ENCODE peak calls at places on chromosomes 13 and 19, in five cellular contexts. W is adipocyte, R is fibroblast of the conjunctiva, Z is NCI-H1092 treated with DMSO at 0.1 percent for 48 hours, P is LHCN-M2. N is an unnamed sample.

GRCh38 chr13:92414851-92415250 is 811.8 kb upstream of the GPC6 start:
- DNase-seq in W (no peak), R (no peak), P (no peak), Z (no peak), N (no peak)

GRCh38 chr19:1102407-1103106 is 1.2 kb upstream of the GPX4 start:
- DNase-seq in W (peak; percentile 97), Z (no peak), P (peak; percentile 100), R (peak; percentile 99), N (peak; percentile 98)

GRCh38 chr19:50705422-50706019 is 14.1 kb downstream of the SHANK1 start:
- DNase-seq in P (peak; percentile 72), W (peak; percentile 80), R (peak; percentile 38), Z (peak; percentile 10), N (peak; percentile 88)

GRCh38 chr13:46082324-46082723 is 22.5 kb downstream of the CPB2 start:
- DNase-seq in P (no peak), Z (no peak), R (no peak), W (no peak), N (no peak)

GRCh38 chr19:35977446-35978222 is 17.4 kb upstream of the SDHAF1 start:
- DNase-seq in Z (no peak), W (no peak), R (no peak), P (no peak), N (peak; percentile 6)

GRCh38 chr19:50325310-50326100 is 3.7 kb downstream of the KCNC3 start:
- DNase-seq in W (peak; percentile 58), P (no peak), R (no peak), Z (peak; percentile 86), N (peak; percentile 79)

GRCh38 chr13:107202371-107203023 is 634.6 kb upstream of the ARGLU1 start:
- DNase-seq in Z (no peak), W (peak; percentile 55), P (no peak), R (no peak), N (peak; percentile 76)

GRCh38 chr13:62119739-62120700 is 704.4 kb upstream of the PCDH20 start:
- DNase-seq in Z (peak; percentile 72), W (peak; percentile 81), R (no peak), P (no peak), N (peak; percentile 34)

GRCh38 chr13:47112205-47112896 is 215.5 kb upstream of the HTR2A start:
- DNase-seq in Z (no peak), W (no peak), R (no peak), P (no peak), N (peak; percentile 59)

N was measured in GM23248.